ENCODE peak calls at places on chromosomes 3 and 15, in six cellular contexts. I is OCI-M1, W is non-pigmented ciliary epithelial cell, X is neural progenitor cell, F is NCI-H2029 treated with DMSO at 0.1 percent for 48 hours, O is GM13976. P is an unnamed sample.

GRCh38 chr3:117553461-117553860 is 843.9 kb downstream of the TUSC7 start:
- DNase-seq in F (no peak), O (peak; percentile 22), I (peak; percentile 50), W (no peak), X (no peak), P (no peak)

GRCh38 chr3:45035441-45036301 is 9.6 kb downstream of the CLEC3B start:
- DNase-seq in W (no peak), O (no peak), F (no peak), I (no peak), X (peak; percentile 56), P (no peak)

GRCh38 chr15:83106994-83107840 is at the start of gene TM6SF1:
- DNase-seq in F (no peak), W (no peak), O (peak; percentile 49), X (peak; percentile 46), I (peak; percentile 79), P (no peak)

GRCh38 chr3:184703657-184704056 is 8.2 kb downstream of the MAGEF1 start:
- DNase-seq in X (no peak), W (no peak), F (no peak), O (no peak), I (no peak), P (no peak)

GRCh38 chr3:189394599-189395121 is 222.9 kb downstream of the TPRG1 start:
- DNase-seq in F (no peak), O (peak; percentile 38), X (no peak), W (no peak), I (no peak), P (no peak)

GRCh38 chr3:133440652-133441051 is 40.8 kb downstream of the BFSP2 start:
- DNase-seq in I (no peak), X (no peak), W (no peak), F (no peak), O (no peak), P (peak; percentile 27)

GRCh38 chr15:70289191-70289955 is 191.7 kb upstream of the TLE3 start:
- DNase-seq in X (peak; percentile 31), I (no peak), W (no peak), O (no peak), F (no peak), P (no peak)

GRCh38 chr15:96146711-96147110 is 183.8 kb upstream of the NR2F2 start:
- DNase-seq in W (no peak), F (no peak), X (no peak), I (no peak), O (no peak), P (no peak)

GRCh38 chr3:15453991-15454625 is 26.7 kb downstream of the EAF1 start:
- DNase-seq in F (no peak), X (no peak), I (no peak), O (no peak), W (no peak), P (no peak)

GRCh38 chr3:107446706-107447105 is 69.5 kb downstream of the CCDC54 start:
- DNase-seq in X (no peak), I (no peak), O (no peak), F (no peak), W (no peak), P (no peak)

GRCh38 chr15:41950505-41950904 is 21.9 kb downstream of the EHD4 start:
- DNase-seq in X (no peak), I (no peak), W (no peak), F (no peak), O (no peak), P (no peak)

GRCh38 chr3:143824675-143825074 is 23.6 kb downstream of the SLC9A9 start:
- DNase-seq in W (no peak), X (no peak), I (no peak), F (no peak), O (no peak), P (no peak)

GRCh38 chr3:135918600-135918999 is 46.9 kb upstream of the PPP2R3A start:
- DNase-seq in I (peak; percentile 12), O (no peak), X (peak; percentile 26), F (no peak), W (no peak), P (no peak)

GRCh38 chr15:74275957-74276356 is 39.8 kb downstream of the CCDC33 start:
- DNase-seq in O (no peak), I (no peak), F (no peak), X (peak; percentile 32), W (no peak), P (no peak)

GRCh38 chr3:45414823-45415222 is 26.4 kb downstream of the LARS2 start:
- DNase-seq in O (no peak), X (no peak), I (peak; percentile 32), W (no peak), F (no peak), P (no peak)

GRCh38 chr3:13198480-13198879 is 125.3 kb upstream of the IQSEC1 start:
- DNase-seq in F (no peak), X (no peak), W (no peak), O (no peak), I (no peak), P (no peak)

GRCh38 chr3:149969945-149970715 is 565 bp downstream of the PFN2 start:
- DNase-seq in X (peak; percentile 90), W (no peak), O (peak; percentile 77), I (no peak), F (peak; percentile 38), P (peak; percentile 72)

GRCh38 chr3:29293371-29293770 is 12.5 kb downstream of the RBMS3 start:
- DNase-seq in W (no peak), F (no peak), I (no peak), X (no peak), O (no peak), P (no peak)

GRCh38 chr15:101027273-101027901 is 108.2 kb downstream of the LRRK1 start:
- DNase-seq in X (no peak), I (no peak), W (no peak), F (no peak), O (no peak), P (no peak)

GRCh38 chr3:157148123-157148889 is 11.6 kb downstream of the CCNL1 start:
- DNase-seq in O (no peak), W (no peak), X (no peak), F (no peak), I (no peak), P (no peak)

GRCh38 chr3:165643433-165643824 is 193.8 kb downstream of the BCHE start:
- DNase-seq in W (peak; percentile 50), F (peak; percentile 17), I (peak; percentile 40), O (no peak), X (no peak), P (peak; percentile 6)

GRCh38 chr3:40628984-40629383 is 104.2 kb downstream of the ZNF621 start:
- DNase-seq in O (no peak), W (no peak), I (no peak), X (no peak), F (no peak), P (no peak)

GRCh38 chr3:128488995-128489859 is 3.8 kb downstream of the GATA2 start:
- DNase-seq in O (no peak), W (no peak), I (peak; percentile 90), F (peak; percentile 24), X (peak; percentile 61), P (no peak)

GRCh38 chr15:89506026-89506686 is 9.8 kb upstream of the RHCG start:
- DNase-seq in O (no peak), F (no peak), I (no peak), W (no peak), X (no peak), P (no peak)

GRCh38 chr3:195735036-195735695 is 14.4 kb downstream of the MUC20 start:
- DNase-seq in X (no peak), O (no peak), F (no peak), I (no peak), W (no peak), P (no peak)